ENCODE peak calls at places on chromosomes 6 and 20, in ten cellular contexts. X is thyroid gland; W is HT1080; J is T-helper 2 cell treated with Interferon-gamma antibody and Interleukin-4, amounts not matched to agents 5 μg/mL and 100 μg/mL, for 36 hours; O is H4; Y is putamen; E is midbrain; C is HT-29; B is right cardiac atrium; V is iPS-NIHi11. N is an unnamed sample.

GRCh38 chr6:35476004-35476403 is 7.8 kb downstream of the RPL10A start:
- DNase-seq in X (no peak), W (no peak), J (no peak), O (no peak), Y (no peak), E (no peak), C (no peak), B (no peak), V (no peak), N (no peak)

GRCh38 chr6:31053873-31054272 is 43.6 kb downstream of the MUC22 start:
- DNase-seq in X (peak), W (no peak), J (no peak), O (no peak), Y (no peak), E (no peak), C (no peak), B (no peak), V (no peak), N (peak)

GRCh38 chr6:43277643-43278523 is 20.2 kb upstream of the SLC22A7 start:
- DNase-seq in X (no peak), W (no peak), J (no peak), O (no peak), Y (peak), E (no peak), C (peak), B (no peak), V (no peak), N (no peak)

GRCh38 chr20:56988446-56988845 is 278.0 kb downstream of the BMP7 start:
- DNase-seq in X (no peak), W (no peak), J (no peak), O (no peak), Y (no peak), E (no peak), C (no peak), B (no peak), V (no peak), N (no peak)

GRCh38 chr20:38665094-38665493 is 59.2 kb upstream of the SLC32A1 start:
- DNase-seq in X (no peak), W (no peak), J (no peak), O (no peak), Y (no peak), E (peak), C (no peak), B (no peak), V (no peak), N (no peak)

GRCh38 chr20:63782521-63782971 is 43.0 kb downstream of the SLC2A4RG start:
- DNase-seq in X (no peak), W (no peak), J (no peak), O (no peak), Y (no peak), E (no peak), C (no peak), B (no peak), V (no peak), N (no peak)

GRCh38 chr6:46104209-46104608 is 25.6 kb upstream of the ENPP4 start:
- DNase-seq in X (no peak), W (no peak), J (no peak), O (no peak), Y (no peak), E (no peak), C (no peak), B (no peak), V (no peak), N (no peak)

GRCh38 chr6:89895273-89895874 is 1.1 kb downstream of the GJA10 start:
- DNase-seq in X (no peak), W (peak), J (no peak), O (peak), Y (no peak), E (no peak), C (peak), B (no peak), V (peak), N (peak)

GRCh38 chr20:38084425-38084951 is 50.9 kb downstream of the RPRD1B start:
- DNase-seq in X (no peak), W (no peak), J (no peak), O (peak), Y (no peak), E (no peak), C (peak), B (no peak), V (no peak), N (no peak)

N was measured in BE2C.